ENCODE peak calls at places on chromosomes 16 and 17, in ten cellular contexts. K is transverse colon, S is stomach, H is SK-N-SH, Z is GM12878, G is sigmoid colon, Y is H1, C is K562, O is HepG2, A is upper lobe of left lung. R is an unnamed sample.

GRCh38 chr17:27906623-27907022 is 13.5 kb upstream of the LYRM9 start:
- DNase-seq in K (no peak), S (no peak), H (no peak), Z (no peak), G (no peak), Y (no peak), C (no peak), O (no peak), A (no peak), R (no peak)

GRCh38 chr17:21513012-21513570 is 136.9 kb downstream of the KCNJ12 start:
- DNase-seq in K (peak; percentile 77), S (peak; percentile 83), H (peak; percentile 94), Z (no peak), G (peak; percentile 89), Y (peak; percentile 85), C (peak; percentile 81), O (peak; percentile 64), A (peak; percentile 92), R (peak; percentile 90)

GRCh38 chr17:34177642-34178041 is 77.4 kb upstream of the CCL2 start:
- DNase-seq in K (no peak), S (no peak), H (no peak), Z (no peak), G (no peak), Y (no peak), C (no peak), O (no peak), A (no peak), R (no peak)

GRCh38 chr16:66616592-66616991 is 12.1 kb downstream of the CMTM3 start:
- DNase-seq in K (no peak), S (no peak), H (no peak), Z (no peak), G (no peak), Y (no peak), C (no peak), O (no peak), A (no peak), R (no peak)

GRCh38 chr16:76932541-76933211 is 258.3 kb upstream of the MON1B start:
- DNase-seq in K (no peak), S (no peak), H (no peak), Z (no peak), G (no peak), Y (no peak), C (no peak), O (no peak), A (no peak), R (no peak)

GRCh38 chr17:31475378-31476162 is 84.1 kb downstream of the RAB11FIP4 start:
- DNase-seq in K (no peak), S (no peak), H (no peak), Z (no peak), G (no peak), Y (no peak), C (no peak), O (peak; percentile 96), A (no peak), R (no peak)

GRCh38 chr17:6546069-6546718 is 10.2 kb downstream of the PITPNM3 start:
- DNase-seq in K (no peak), S (no peak), H (no peak), Z (peak; percentile 8), G (no peak), Y (no peak), C (no peak), O (no peak), A (no peak), R (no peak)

GRCh38 chr17:72421128-72422092 is 300.6 kb downstream of the SOX9 start:
- DNase-seq in K (peak; percentile 78), S (peak; percentile 71), H (no peak), Z (peak; percentile 94), G (no peak), Y (no peak), C (peak; percentile 3), O (peak; percentile 99), A (no peak), R (no peak)

GRCh38 chr17:42744283-42744805 is 496 bp downstream of the EZH1 start:
- DNase-seq in K (peak; percentile 80), S (peak; percentile 76), H (no peak), Z (peak; percentile 16), G (peak; percentile 91), Y (no peak), C (peak; percentile 85), O (peak; percentile 78), A (peak; percentile 94), R (peak; percentile 76)

DNA sequence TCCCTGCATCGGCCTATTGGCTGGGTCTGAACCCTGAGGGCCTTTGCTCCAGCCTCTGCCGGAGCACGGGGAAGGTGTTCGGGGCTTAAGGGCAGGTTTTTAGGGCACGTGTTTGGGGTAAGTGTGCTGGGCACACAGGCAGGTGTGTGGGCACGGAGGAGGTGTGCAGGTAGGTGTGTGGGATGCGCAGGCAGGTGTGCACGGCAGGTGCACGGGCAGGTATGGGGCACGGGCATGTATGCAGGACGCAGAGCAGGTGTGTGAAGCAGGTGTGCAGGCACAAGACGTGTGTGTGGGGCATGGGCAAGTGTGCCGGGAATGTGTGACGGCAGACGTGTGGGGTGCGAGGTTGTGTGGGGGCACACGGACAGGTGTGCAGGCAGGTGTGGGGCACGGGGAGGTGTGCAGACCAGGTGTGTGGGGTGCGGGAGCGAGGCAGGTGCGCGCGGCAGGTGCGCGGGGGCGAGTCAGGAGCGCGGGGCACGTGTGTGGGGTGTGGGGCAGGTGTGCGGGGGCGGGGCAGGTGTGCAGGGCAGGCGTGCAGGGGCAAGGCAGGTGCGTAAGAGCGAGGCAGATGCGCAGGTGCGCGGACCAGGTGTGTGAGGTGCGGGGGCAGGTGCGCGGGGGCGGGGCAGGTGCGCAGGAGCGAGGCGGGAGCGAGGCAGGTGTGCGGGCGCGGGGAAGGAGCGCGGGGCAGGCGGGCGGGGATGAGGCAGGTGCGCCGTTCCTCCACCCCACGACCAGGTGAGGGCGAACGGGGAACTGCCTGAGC is 28.6 kb upstream of the METRNL start:
- DNase-seq in K (peak; percentile 73), S (no peak), H (peak; percentile 27), Z (no peak), G (peak; percentile 73), Y (peak; percentile 58), C (no peak), O (no peak), A (no peak), R (no peak)
- TF ChIP-seq EP300 in K (no peak), S (no peak), H (no peak), Z (no peak), G (no peak), Y (no peak), C (no peak), O (no peak), A (no peak), R (no peak)

GRCh38 chr17:8985054-8985701 is 19.7 kb upstream of the PIK3R5 start:
- DNase-seq in K (no peak), S (no peak), H (no peak), Z (no peak), G (no peak), Y (no peak), C (no peak), O (no peak), A (no peak), R (no peak)

GRCh38 chr17:8988263-8988662 is 22.8 kb upstream of the PIK3R5 start:
- DNase-seq in K (no peak), S (no peak), H (no peak), Z (no peak), G (no peak), Y (no peak), C (no peak), O (no peak), A (no peak), R (no peak)

GRCh38 chr17:8981443-8981842 is 15.9 kb upstream of the PIK3R5 start:
- DNase-seq in K (no peak), S (no peak), H (no peak), Z (no peak), G (no peak), Y (no peak), C (no peak), O (no peak), A (no peak), R (no peak)

GRCh38 chr17:8991514-8992285 is 26.2 kb upstream of the PIK3R5 start:
- DNase-seq in K (peak; percentile 70), S (peak; percentile 70), H (peak; percentile 53), Z (no peak), G (peak; percentile 80), Y (peak; percentile 87), C (peak; percentile 49), O (peak; percentile 24), A (no peak), R (no peak)

GRCh38 chr17:8986295-8986694 is 20.8 kb upstream of the PIK3R5 start:
- DNase-seq in K (no peak), S (no peak), H (no peak), Z (no peak), G (no peak), Y (no peak), C (no peak), O (no peak), A (no peak), R (no peak)
- TF ChIP-seq CTCF in K (no peak), S (no peak), H (peak; percentile 21), Z (no peak), G (no peak), Y (no peak), C (no peak), O (no peak), A (no peak), R (no peak)

GRCh38 chr16:88924834-88925539 is 52.0 kb downstream of the CBFA2T3 start:
- DNase-seq in K (no peak), S (no peak), H (peak; percentile 80), Z (no peak), G (no peak), Y (no peak), C (peak; percentile 43), O (peak; percentile 70), A (peak; percentile 75), R (no peak)
- TF ChIP-seq POLR2AphosphoS5 in K (no peak), S (no peak), H (no peak), Z (no peak), G (no peak), Y (no peak), C (no peak), O (no peak), A (no peak), R (no peak)

GRCh38 chr17:47781397-47781796 is 40.2 kb downstream of the OSBPL7 start:
- DNase-seq in K (no peak), S (no peak), H (no peak), Z (no peak), G (no peak), Y (no peak), C (no peak), O (no peak), A (no peak), R (no peak)

GRCh38 chr17:47775181-47775580 is 42.1 kb downstream of the TBX21 start:
- DNase-seq in K (no peak), S (no peak), H (no peak), Z (no peak), G (no peak), Y (no peak), C (no peak), O (no peak), A (no peak), R (no peak)

GRCh38 chr17:47776330-47777197 is 43.5 kb downstream of the TBX21 start:
- DNase-seq in K (peak; percentile 19), S (no peak), H (peak; percentile 81), Z (no peak), G (no peak), Y (no peak), C (peak; percentile 70), O (peak; percentile 47), A (no peak), R (no peak)

DNA sequence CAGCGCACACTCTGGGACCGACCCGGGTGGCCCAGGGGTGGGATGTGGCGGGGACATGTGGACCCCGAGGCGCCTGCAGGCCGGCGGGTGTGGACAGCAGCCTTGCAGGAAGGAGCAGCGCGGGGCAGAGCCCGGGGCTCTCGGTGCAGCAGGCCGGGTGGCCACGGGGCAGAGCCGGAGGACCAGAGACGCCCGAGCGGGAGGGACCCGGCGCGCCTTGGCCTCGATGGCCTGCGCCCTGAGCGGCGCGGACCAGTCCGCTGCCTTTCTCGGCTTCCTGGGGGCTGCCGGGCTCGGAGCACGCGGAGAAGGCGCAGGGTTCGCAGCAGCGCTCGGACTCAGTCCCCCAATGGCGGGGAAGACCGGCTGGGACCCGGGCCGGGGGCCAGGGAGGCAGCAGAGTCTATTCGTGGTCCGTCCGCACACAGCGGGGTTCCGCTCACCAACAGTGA is 43.4 kb downstream of the OSBPL7 start:
- DNase-seq in K (no peak), S (no peak), H (no peak), Z (no peak), G (no peak), Y (no peak), C (no peak), O (no peak), A (peak; percentile 81), R (no peak)
- TF ChIP-seq EP300 in K (no peak), S (no peak), H (no peak), Z (no peak), G (no peak), Y (no peak), C (no peak), O (no peak), A (no peak), R (no peak)